ENCODE peak calls at places on chromosomes 3 and 15, in four cellular contexts. R is activated CD8-positive, alpha-beta T cell treated with anti-CD3 and anti-CD28 coated beads for 36 hours; I is mammary epithelial cell; O is PC-3. K is an unnamed sample.
A peak's percentile ranks its signal among the peaks of the same experiment; 100 is the strongest.

GRCh38 chr3:122005033-122005565 is 16.9 kb downstream of the ILDR1 start:
- DNase-seq in R (peak; percentile 41), I (no peak), O (peak; percentile 20), K (peak; percentile 61)

GRCh38 chr15:75178171-75178937 is 23.3 kb upstream of the C15orf39 start:
- DNase-seq in R (peak; percentile 12), I (no peak), O (no peak), K (peak; percentile 68)

GRCh38 chr3:171354706-171355582 is 105.3 kb downstream of the TNIK start:
- DNase-seq in R (no peak), I (peak; percentile 80), O (peak; percentile 80), K (no peak)

GRCh38 chr15:67745059-67745993 is 80.0 kb upstream of the SKOR1 start:
- DNase-seq in R (no peak), I (peak; percentile 20), O (no peak), K (no peak)

GRCh38 chr15:36877796-36878744 is 222.3 kb downstream of the MEIS2 start:
- DNase-seq in R (no peak), I (no peak), O (no peak), K (no peak)

GRCh38 chr15:99496302-99496629 is 69.5 kb upstream of the MEF2A start:
- DNase-seq in R (no peak), I (no peak), O (no peak), K (no peak)

GRCh38 chr3:98343647-98344507 is 9.8 kb upstream of the OR5K4 start:
- DNase-seq in R (peak; percentile 51), I (peak; percentile 55), O (peak; percentile 83), K (peak; percentile 49)

GRCh38 chr3:131881777-131882176 is 153.0 kb downstream of the CPNE4 start:
- DNase-seq in R (no peak), I (no peak), O (no peak), K (no peak)

GRCh38 chr3:130442284-130442683 is 74.7 kb upstream of the COL6A6 start:
- DNase-seq in R (no peak), I (no peak), O (no peak), K (no peak)

GRCh38 chr15:25062551-25063430 is 108.0 kb downstream of the SNRPN start:
- DNase-seq in R (no peak), I (no peak), O (no peak), K (no peak)

GRCh38 chr3:50167069-50167781 is 12.1 kb downstream of the SEMA3F start:
- DNase-seq in R (no peak), I (peak; percentile 85), O (peak; percentile 71), K (no peak)

GRCh38 chr3:186669378-186670084 is 3.7 kb downstream of the HRG start:
- DNase-seq in R (peak; percentile 4), I (peak; percentile 75), O (peak; percentile 57), K (no peak)

GRCh38 chr3:16338999-16339398 is 74.0 kb downstream of the OXNAD1 start:
- DNase-seq in R (peak; percentile 49), I (peak; percentile 85), O (peak; percentile 30), K (peak; percentile 28)

GRCh38 chr15:34693053-34693744 is 61.6 kb downstream of the GJD2 start:
- DNase-seq in R (no peak), I (peak; percentile 58), O (peak; percentile 18), K (no peak)

GRCh38 chr3:18657858-18658820 is 233.0 kb upstream of the SATB1 start:
- DNase-seq in R (peak; percentile 31), I (no peak), O (peak; percentile 61), K (no peak)

GRCh38 chr3:119741701-119742100 is 38.9 kb downstream of the CFAP91 start:
- DNase-seq in R (no peak), I (no peak), O (no peak), K (no peak)
- TF ChIP-seq CTCF in R (no peak), I (no peak), O (no peak), K (no peak)

GRCh38 chr15:51737538-51738305 is at the start of gene LYSMD2:
- DNase-seq in R (peak; percentile 81), I (peak; percentile 51), O (peak; percentile 43), K (peak; percentile 83)

GRCh38 chr15:51736646-51737537 is 563 bp downstream of the LYSMD2 start:
- DNase-seq in R (peak; percentile 68), I (no peak), O (peak; percentile 32), K (peak; percentile 74)

GRCh38 chr15:51736069-51736468 is 1.4 kb downstream of the LYSMD2 start:
- DNase-seq in R (peak; percentile 48), I (no peak), O (no peak), K (peak; percentile 46)

GRCh38 chr15:51735611-51736010 is 1.8 kb downstream of the LYSMD2 start:
- DNase-seq in R (peak; percentile 52), I (no peak), O (no peak), K (no peak)

GRCh38 chr15:51735211-51735610 is 2.2 kb downstream of the LYSMD2 start:
- DNase-seq in R (peak; percentile 57), I (no peak), O (no peak), K (no peak)
- TF ChIP-seq CTCF in R (peak; percentile 53), I (peak; percentile 1), O (no peak), K (no peak)

GRCh38 chr3:33058780-33059179 is 38.2 kb downstream of the GLB1 start:
- DNase-seq in R (no peak), I (no peak), O (no peak), K (no peak)

GRCh38 chr3:33061782-33062181 is 35.2 kb downstream of the GLB1 start:
- DNase-seq in R (peak; percentile 70), I (no peak), O (no peak), K (no peak)

GRCh38 chr3:33054100-33055097 is 42.5 kb downstream of the GLB1 start:
- DNase-seq in R (no peak), I (no peak), O (no peak), K (no peak)

GRCh38 chr3:33060609-33061337 is 36.2 kb downstream of the GLB1 start:
- DNase-seq in R (peak; percentile 73), I (no peak), O (no peak), K (no peak)

GRCh38 chr3:33057320-33058298 is 39.3 kb downstream of the GLB1 start:
- DNase-seq in R (no peak), I (no peak), O (no peak), K (no peak)
- TF ChIP-seq CTCF in R (no peak), I (no peak), O (no peak), K (no peak)

GRCh38 chr3:52820741-52821140 is 9.7 kb downstream of the ITIH4 start:
- DNase-seq in R (peak; percentile 39), I (no peak), O (peak; percentile 53), K (peak; percentile 63)
- TF ChIP-seq CTCF in R (peak; percentile 66), I (peak; percentile 74), O (peak; percentile 74), K (peak; percentile 52)

GRCh38 chr3:12582730-12583129 is 25.8 kb downstream of the MKRN2 start:
- DNase-seq in R (no peak), I (no peak), O (no peak), K (no peak)

GRCh38 chr3:12579456-12579855 is 22.6 kb downstream of the MKRN2 start:
- DNase-seq in R (no peak), I (no peak), O (no peak), K (no peak)

GRCh38 chr3:12577379-12577778 is 20.5 kb downstream of the MKRN2 start:
- DNase-seq in R (no peak), I (no peak), O (no peak), K (no peak)

GRCh38 chr3:12579919-12580318 is 23.0 kb downstream of the MKRN2 start:
- DNase-seq in R (no peak), I (no peak), O (no peak), K (no peak)

GRCh38 chr3:12578742-12579141 is 21.9 kb downstream of the MKRN2 start:
- DNase-seq in R (no peak), I (no peak), O (no peak), K (no peak)
- TF ChIP-seq CTCF in R (peak; percentile 33), I (peak; percentile 21), O (peak; percentile 47), K (no peak)

GRCh38 chr15:81858586-81858985 is 187.2 kb downstream of the MEX3B start:
- DNase-seq in R (no peak), I (no peak), O (no peak), K (no peak)

GRCh38 chr15:81856627-81857026 is 189.2 kb downstream of the MEX3B start:
- DNase-seq in R (no peak), I (no peak), O (no peak), K (no peak)

GRCh38 chr15:81858136-81858535 is 187.7 kb downstream of the MEX3B start:
- DNase-seq in R (no peak), I (no peak), O (no peak), K (no peak)

GRCh38 chr15:81863157-81863556 is 182.7 kb downstream of the MEX3B start:
- DNase-seq in R (no peak), I (peak; percentile 3), O (no peak), K (no peak)

GRCh38 chr15:81859737-81860516 is 185.9 kb downstream of the MEX3B start:
- DNase-seq in R (no peak), I (no peak), O (no peak), K (no peak)
- TF ChIP-seq CTCF in R (no peak), I (no peak), O (no peak), K (no peak)

DNA sequence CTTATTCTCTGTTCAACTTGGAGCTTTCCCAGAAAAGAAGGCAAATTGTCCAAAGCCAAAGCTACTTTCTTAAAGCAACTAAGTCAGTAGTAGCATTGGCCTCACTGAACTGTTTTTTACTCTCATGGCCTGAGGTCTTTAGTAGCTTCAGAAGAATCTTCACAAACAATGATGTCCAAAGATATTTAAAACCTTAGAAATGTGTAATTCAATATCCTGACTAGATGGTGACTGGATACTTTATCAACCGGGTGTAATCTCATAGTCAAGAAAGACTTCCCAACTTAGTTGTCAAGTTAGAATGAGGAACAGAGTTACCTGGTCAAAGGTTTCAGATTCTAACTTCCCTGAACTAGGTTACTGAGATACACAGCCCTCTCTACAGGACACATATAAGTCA is 226.3 kb upstream of the ARHGEF26 start:
- DNase-seq in R (no peak), I (no peak), O (peak; percentile 60), K (no peak)
- TF ChIP-seq CTCF in R (no peak), I (no peak), O (no peak), K (no peak)

K was measured in GM20000.